ENCODE peak calls at places on chromosomes 5 and 9, in seven cellular contexts. One of them, this sample, is unnamed.

GRCh38 chr5:169142264-169142970 is 158.5 kb downstream of the SLIT3 start:
- DNase-seq in stomach: peak; percentile 94
- DNase-seq in K562: no peak
- DNase-seq in GM12878: no peak
- DNase-seq in HepG2: no peak
- DNase-seq in sigmoid colon: peak; percentile 90
- DNase-seq in SK-N-SH: peak; percentile 61
- DNase-seq in this sample: peak; percentile 52

GRCh38 chr5:10860645-10861455 is 99.8 kb upstream of the DAP start:
- DNase-seq in stomach: no peak
- DNase-seq in K562: no peak
- DNase-seq in GM12878: no peak
- DNase-seq in HepG2: no peak
- DNase-seq in sigmoid colon: no peak
- DNase-seq in SK-N-SH: no peak
- DNase-seq in this sample: no peak

GRCh38 chr5:86917117-86917579 is 299.4 kb downstream of the COX7C start:
- DNase-seq in stomach: no peak
- DNase-seq in K562: no peak
- DNase-seq in GM12878: no peak
- DNase-seq in HepG2: no peak
- DNase-seq in sigmoid colon: no peak
- DNase-seq in SK-N-SH: no peak
- DNase-seq in this sample: no peak

GRCh38 chr9:4594545-4594944 is 67.5 kb upstream of the PLPP6 start:
- DNase-seq in stomach: no peak
- DNase-seq in K562: no peak
- DNase-seq in GM12878: no peak
- DNase-seq in HepG2: no peak
- DNase-seq in sigmoid colon: no peak
- DNase-seq in SK-N-SH: no peak
- DNase-seq in this sample: no peak

GRCh38 chr5:6638236-6638635 is 5.0 kb downstream of the SRD5A1 start:
- DNase-seq in stomach: no peak
- DNase-seq in K562: no peak
- DNase-seq in GM12878: no peak
- DNase-seq in HepG2: no peak
- DNase-seq in sigmoid colon: no peak
- DNase-seq in SK-N-SH: no peak
- DNase-seq in this sample: no peak

GRCh38 chr9:95459867-95460626 is 56.7 kb downstream of the PTCH1 start:
- DNase-seq in stomach: no peak
- DNase-seq in K562: no peak
- DNase-seq in GM12878: no peak
- DNase-seq in HepG2: no peak
- DNase-seq in sigmoid colon: no peak
- DNase-seq in SK-N-SH: no peak
- DNase-seq in this sample: no peak

GRCh38 chr9:72441296-72442211 is 76.5 kb upstream of the ZFAND5 start:
- DNase-seq in stomach: no peak
- DNase-seq in K562: no peak
- DNase-seq in GM12878: no peak
- DNase-seq in HepG2: no peak
- DNase-seq in sigmoid colon: no peak
- DNase-seq in SK-N-SH: no peak
- DNase-seq in this sample: no peak

GRCh38 chr5:76367623-76368366 is 35.3 kb upstream of the IQGAP2 start:
- DNase-seq in stomach: no peak
- DNase-seq in K562: peak; percentile 43
- DNase-seq in GM12878: peak; percentile 44
- DNase-seq in HepG2: no peak
- DNase-seq in sigmoid colon: no peak
- DNase-seq in SK-N-SH: no peak
- DNase-seq in this sample: no peak

GRCh38 chr5:171300358-171300757 is 8.7 kb upstream of the TLX3 start:
- DNase-seq in stomach: no peak
- DNase-seq in K562: no peak
- DNase-seq in GM12878: no peak
- DNase-seq in HepG2: no peak
- DNase-seq in sigmoid colon: no peak
- DNase-seq in SK-N-SH: no peak
- DNase-seq in this sample: no peak

GRCh38 chr5:14165375-14166091 is 22.4 kb downstream of the TRIO start:
- DNase-seq in stomach: no peak
- DNase-seq in K562: no peak
- DNase-seq in GM12878: no peak
- DNase-seq in HepG2: peak; percentile 52
- DNase-seq in sigmoid colon: no peak
- DNase-seq in SK-N-SH: no peak
- DNase-seq in this sample: no peak

GRCh38 chr5:176364765-176365662 is at the start of gene ARL10:
- DNase-seq in stomach: no peak
- DNase-seq in K562: no peak
- DNase-seq in GM12878: no peak
- DNase-seq in HepG2: no peak
- DNase-seq in sigmoid colon: no peak
- DNase-seq in SK-N-SH: peak; percentile 91
- DNase-seq in this sample: peak; percentile 41

GRCh38 chr5:132901730-132902129 is 28.3 kb downstream of the LEAP2 start:
- DNase-seq in stomach: no peak
- DNase-seq in K562: no peak
- DNase-seq in GM12878: no peak
- DNase-seq in HepG2: no peak
- DNase-seq in sigmoid colon: no peak
- DNase-seq in SK-N-SH: no peak
- DNase-seq in this sample: no peak

GRCh38 chr5:163566678-163567077 is 61.3 kb downstream of the MAT2B start:
- DNase-seq in stomach: no peak
- DNase-seq in K562: no peak
- DNase-seq in GM12878: no peak
- DNase-seq in HepG2: no peak
- DNase-seq in sigmoid colon: no peak
- DNase-seq in SK-N-SH: no peak
- DNase-seq in this sample: no peak

GRCh38 chr5:132457371-132458225 is 33.0 kb downstream of the IRF1 start:
- DNase-seq in stomach: peak; percentile 35
- DNase-seq in K562: no peak
- DNase-seq in GM12878: no peak
- DNase-seq in HepG2: peak; percentile 23
- DNase-seq in sigmoid colon: peak; percentile 81
- DNase-seq in SK-N-SH: no peak
- DNase-seq in this sample: peak; percentile 47

GRCh38 chr5:171123417-171123816 is 185.6 kb upstream of the TLX3 start:
- DNase-seq in stomach: no peak
- DNase-seq in K562: no peak
- DNase-seq in GM12878: no peak
- DNase-seq in HepG2: no peak
- DNase-seq in sigmoid colon: peak; percentile 40
- DNase-seq in SK-N-SH: no peak
- DNase-seq in this sample: no peak

GRCh38 chr9:135990468-135991429 is 29.6 kb upstream of the UBAC1 start:
- DNase-seq in stomach: peak; percentile 41
- DNase-seq in K562: peak; percentile 88
- DNase-seq in GM12878: no peak
- DNase-seq in HepG2: peak; percentile 78
- DNase-seq in sigmoid colon: no peak
- DNase-seq in SK-N-SH: peak; percentile 89
- DNase-seq in this sample: peak; percentile 41

GRCh38 chr9:92759990-92760893 is 4.4 kb downstream of the BICD2 start:
- DNase-seq in stomach: peak; percentile 82
- DNase-seq in K562: no peak
- DNase-seq in GM12878: no peak
- DNase-seq in HepG2: no peak
- DNase-seq in sigmoid colon: peak; percentile 89
- DNase-seq in SK-N-SH: no peak
- DNase-seq in this sample: peak; percentile 39

GRCh38 chr5:99004960-99005359 is 76.2 kb upstream of the CHD1 start:
- DNase-seq in stomach: no peak
- DNase-seq in K562: no peak
- DNase-seq in GM12878: peak; percentile 61
- DNase-seq in HepG2: no peak
- DNase-seq in sigmoid colon: no peak
- DNase-seq in SK-N-SH: no peak
- DNase-seq in this sample: no peak

GRCh38 chr9:20361656-20362570 is 260.4 kb downstream of the MLLT3 start:
- DNase-seq in stomach: no peak
- DNase-seq in K562: no peak
- DNase-seq in GM12878: no peak
- DNase-seq in HepG2: no peak
- DNase-seq in sigmoid colon: no peak
- DNase-seq in SK-N-SH: no peak
- DNase-seq in this sample: no peak

GRCh38 chr5:157265714-157266285 is at the start of gene CYFIP2:
- DNase-seq in stomach: peak; percentile 76
- DNase-seq in K562: peak; percentile 89
- DNase-seq in GM12878: no peak
- DNase-seq in HepG2: no peak
- DNase-seq in sigmoid colon: peak; percentile 68
- DNase-seq in SK-N-SH: peak; percentile 96
- DNase-seq in this sample: peak; percentile 80

GRCh38 chr9:109536859-109537258 is 38.8 kb upstream of the PTPN3 start:
- DNase-seq in stomach: no peak
- DNase-seq in K562: no peak
- DNase-seq in GM12878: no peak
- DNase-seq in HepG2: no peak
- DNase-seq in sigmoid colon: no peak
- DNase-seq in SK-N-SH: no peak
- DNase-seq in this sample: no peak

GRCh38 chr9:77763566-77763965 is 115.4 kb upstream of the GNA14 start:
- DNase-seq in stomach: no peak
- DNase-seq in K562: no peak
- DNase-seq in GM12878: no peak
- DNase-seq in HepG2: peak; percentile 82
- DNase-seq in sigmoid colon: no peak
- DNase-seq in SK-N-SH: no peak
- DNase-seq in this sample: no peak

DNA sequence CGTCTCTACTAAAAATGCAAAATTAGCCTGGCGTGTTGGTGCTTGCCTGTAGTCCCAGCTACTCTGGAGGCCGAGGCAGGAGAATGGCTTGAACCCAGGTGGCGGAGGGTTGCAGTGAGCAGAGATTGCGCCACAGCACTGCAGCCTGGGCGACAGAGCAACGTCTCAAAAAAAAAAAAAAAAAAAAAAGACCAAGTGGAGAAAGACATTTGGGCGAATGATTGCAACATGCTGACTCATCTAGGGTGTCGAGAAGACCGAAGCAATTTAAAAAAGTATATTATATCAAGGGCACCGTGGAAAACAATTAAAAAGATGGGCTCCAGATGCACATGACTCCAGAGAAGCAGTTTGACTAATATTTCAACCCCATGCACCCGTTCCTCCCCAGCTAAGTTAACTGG is 9.2 kb downstream of the KLF4 start:
- DNase-seq in stomach: no peak
- DNase-seq in K562: no peak
- DNase-seq in GM12878: no peak
- DNase-seq in HepG2: no peak
- DNase-seq in sigmoid colon: peak; percentile 79
- DNase-seq in SK-N-SH: no peak
- DNase-seq in this sample: no peak
- TF ChIP-seq POLR2AphosphoS5 in stomach: no peak
- TF ChIP-seq POLR2AphosphoS5 in K562: no peak
- TF ChIP-seq POLR2AphosphoS5 in GM12878: no peak
- TF ChIP-seq POLR2AphosphoS5 in HepG2: no peak
- TF ChIP-seq POLR2AphosphoS5 in sigmoid colon: no peak
- TF ChIP-seq POLR2AphosphoS5 in SK-N-SH: no peak
- TF ChIP-seq POLR2AphosphoS5 in this sample: no peak

DNA sequence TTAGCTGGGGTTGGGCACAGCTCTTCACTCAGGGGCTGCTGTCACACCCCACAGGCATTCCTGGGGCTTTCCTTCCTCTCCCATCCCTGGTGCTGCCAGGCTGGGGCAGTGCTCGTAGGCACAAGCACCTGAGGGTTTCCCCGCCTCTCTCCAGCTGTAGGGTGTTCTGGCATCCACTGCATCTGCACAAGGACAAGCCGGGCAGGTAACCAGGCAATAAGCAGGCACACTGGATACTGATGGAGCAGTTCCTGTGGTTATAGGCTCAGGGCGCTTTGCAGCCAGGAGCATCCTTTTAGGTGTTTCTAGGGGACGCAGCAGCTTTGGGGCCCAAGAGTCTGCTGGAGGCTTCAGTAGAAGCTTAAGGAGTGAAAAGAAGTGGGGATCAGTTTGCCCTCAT is 56.8 kb downstream of the ARHGEF37 start:
- DNase-seq in stomach: no peak
- DNase-seq in K562: no peak
- DNase-seq in GM12878: no peak
- DNase-seq in HepG2: no peak
- DNase-seq in sigmoid colon: peak; percentile 45
- DNase-seq in SK-N-SH: no peak
- DNase-seq in this sample: no peak
- TF ChIP-seq EP300 in stomach: no peak
- TF ChIP-seq EP300 in K562: no peak
- TF ChIP-seq EP300 in GM12878: no peak
- TF ChIP-seq EP300 in HepG2: no peak
- TF ChIP-seq EP300 in sigmoid colon: no peak
- TF ChIP-seq EP300 in SK-N-SH: no peak
- TF ChIP-seq EP300 in this sample: no peak

GRCh38 chr9:114494776-114495569 is 10.3 kb downstream of the WHRN start:
- DNase-seq in stomach: no peak
- DNase-seq in K562: no peak
- DNase-seq in GM12878: no peak
- DNase-seq in HepG2: no peak
- DNase-seq in sigmoid colon: no peak
- DNase-seq in SK-N-SH: no peak
- DNase-seq in this sample: no peak
- TF ChIP-seq CTCF in stomach: no peak
- TF ChIP-seq CTCF in K562: no peak
- TF ChIP-seq CTCF in GM12878: no peak
- TF ChIP-seq CTCF in HepG2: no peak
- TF ChIP-seq CTCF in sigmoid colon: no peak
- TF ChIP-seq CTCF in SK-N-SH: no peak
- TF ChIP-seq CTCF in this sample: no peak

DNA sequence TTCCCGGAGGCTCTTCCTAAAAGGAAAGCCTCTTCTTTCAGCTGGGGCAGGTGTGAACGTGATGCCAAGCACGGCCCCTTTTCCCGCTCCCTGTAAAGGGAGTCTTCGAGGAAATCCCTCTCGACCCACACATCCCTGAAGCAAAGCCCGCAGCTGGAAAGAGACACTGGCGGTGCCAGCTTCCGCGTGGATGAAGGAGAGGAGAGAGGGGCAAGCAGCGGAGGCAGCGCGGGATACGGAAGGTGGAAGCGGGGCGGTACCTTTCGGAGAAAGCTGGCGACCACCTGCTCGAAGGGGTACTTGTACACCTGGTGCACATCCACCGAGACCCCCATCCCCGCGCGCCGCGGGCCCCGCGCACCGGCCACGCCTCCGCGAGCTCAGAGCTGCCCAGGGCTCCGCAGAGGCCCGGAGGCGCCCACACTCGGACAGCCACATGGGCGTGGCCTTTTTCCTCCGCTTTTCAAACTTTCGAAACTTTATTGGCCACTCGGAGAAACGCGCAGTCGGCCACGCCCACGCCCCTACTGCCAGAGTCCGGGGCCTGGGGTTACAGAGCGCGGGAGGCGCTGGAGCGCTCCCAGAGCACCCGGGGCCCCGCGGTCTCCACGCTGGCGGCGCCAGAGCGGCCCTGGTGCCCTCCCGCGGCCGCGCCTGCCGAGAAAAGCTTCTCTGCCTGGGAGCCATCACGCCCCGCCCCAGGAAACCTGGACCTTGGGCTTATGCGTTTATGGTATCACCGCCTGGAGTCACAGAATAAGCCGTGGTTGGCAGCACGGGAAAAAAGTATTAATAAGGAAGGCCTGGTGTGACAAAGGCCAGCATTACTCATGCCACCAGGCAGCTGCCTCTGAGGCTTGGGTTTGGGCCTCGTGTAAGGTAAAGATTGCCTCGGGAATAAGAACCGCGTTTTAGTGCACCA is at the start of gene PRELID2:
- DNase-seq in stomach: peak; percentile 94
- DNase-seq in K562: peak; percentile 90
- DNase-seq in GM12878: peak; percentile 27
- DNase-seq in HepG2: peak; percentile 89
- DNase-seq in sigmoid colon: peak; percentile 92
- DNase-seq in SK-N-SH: peak; percentile 89
- DNase-seq in this sample: peak; percentile 94
- TF ChIP-seq POLR2AphosphoS5 in stomach: no peak
- TF ChIP-seq POLR2AphosphoS5 in K562: no peak
- TF ChIP-seq POLR2AphosphoS5 in GM12878: no peak
- TF ChIP-seq POLR2AphosphoS5 in HepG2: peak; percentile 57
- TF ChIP-seq POLR2AphosphoS5 in sigmoid colon: peak; percentile 64
- TF ChIP-seq POLR2AphosphoS5 in SK-N-SH: peak; percentile 39
- TF ChIP-seq POLR2AphosphoS5 in this sample: peak; percentile 65